ENCODE peak calls at places on chromosomes 11 and 22, in nine cellular contexts. L is psoas muscle; S is NCI-H446; P is effector CD4-positive, alpha-beta T cell; A is myocyte; E is cardiac muscle cell; R is type B pancreatic cell; B is activated CD4-positive, CD25-positive, alpha-beta regulatory T cell; Y is activated T-helper 1 cell treated with anti-CD3 and anti-CD28 coated beads, Interleukin-12 subunit alpha, Interleukin-12 subunit beta, Interleukin-2, Interleukin-4 antibody, amounts not matched to agents 30 ng/mL and 10 ng/mL and 1 ng/mL, durations not matched to agents 14 hours and 24 hours and 36 hours. H is an unnamed sample.

GRCh38 chr11:707817-708420 is 1.9 kb downstream of the EPS8L2 start:
- DNase-seq in P (no peak), A (no peak), Y (no peak), E (no peak), R (peak; percentile 70), B (no peak), L (no peak), S (no peak), H (no peak)

GRCh38 chr11:76810151-76810853 is 27.1 kb downstream of the TSKU start:
- DNase-seq in S (peak; percentile 39), Y (no peak), B (peak; percentile 17), A (peak; percentile 53), L (no peak), E (peak; percentile 59), R (peak; percentile 54), P (no peak), H (peak; percentile 64)

GRCh38 chr11:130383363-130384168 is 44.8 kb downstream of the ADAMTS8 start:
- DNase-seq in E (peak; percentile 80), P (no peak), S (no peak), L (peak; percentile 46), B (no peak), Y (no peak), A (peak; percentile 98), R (no peak), H (no peak)

GRCh38 chr22:27331526-27332281 is 469.9 kb downstream of the MN1 start:
- DNase-seq in Y (no peak), A (peak; percentile 33), E (peak; percentile 86), B (no peak), L (peak; percentile 41), R (peak; percentile 67), S (peak; percentile 34), P (no peak), H (peak; percentile 81)

GRCh38 chr11:15117751-15118150 is 3.0 kb downstream of the INSC start:
- DNase-seq in R (no peak), P (no peak), A (no peak), S (no peak), Y (no peak), L (no peak), E (no peak), B (no peak), H (no peak)

GRCh38 chr11:32385998-32386397 is 49.3 kb downstream of the WT1 start:
- DNase-seq in S (peak; percentile 10), A (peak; percentile 64), R (no peak), L (no peak), Y (no peak), E (peak; percentile 77), B (no peak), P (no peak), H (no peak)

GRCh38 chr11:114219559-114220349 is 76.4 kb upstream of the NNMT start:
- DNase-seq in R (no peak), B (no peak), P (no peak), E (peak; percentile 94), S (no peak), A (peak; percentile 58), Y (no peak), L (no peak), H (no peak)

GRCh38 chr11:126546694-126547093 is 191.2 kb downstream of the ST3GAL4 start:
- DNase-seq in Y (no peak), B (no peak), L (no peak), P (no peak), E (no peak), A (no peak), R (no peak), S (no peak), H (no peak)

GRCh38 chr22:21780259-21780658 is 44.7 kb upstream of the YPEL1 start:
- DNase-seq in Y (no peak), S (no peak), P (no peak), E (no peak), A (no peak), B (no peak), R (no peak), L (no peak), H (no peak)

GRCh38 chr22:30276041-30276440 is 9.4 kb upstream of the OSM start:
- DNase-seq in P (no peak), R (no peak), L (no peak), B (no peak), Y (no peak), E (no peak), A (no peak), S (no peak), H (no peak)

GRCh38 chr11:114169321-114169749 is 109.8 kb downstream of the ZBTB16 start:
- DNase-seq in B (no peak), L (peak; percentile 80), S (no peak), E (no peak), A (no peak), Y (no peak), R (no peak), P (no peak), H (no peak)

GRCh38 chr11:29809121-29809520 is 207.7 kb downstream of the KCNA4 start:
- DNase-seq in E (peak; percentile 10), S (no peak), P (no peak), L (no peak), B (no peak), Y (no peak), R (no peak), A (no peak), H (no peak)

GRCh38 chr11:133500435-133500834 is 31.9 kb downstream of the OPCML start:
- DNase-seq in Y (no peak), E (no peak), L (no peak), P (no peak), A (no peak), B (no peak), S (no peak), R (no peak), H (no peak)

GRCh38 chr22:29914165-29914564 is 31.2 kb downstream of the MTMR3 start:
- DNase-seq in E (peak; percentile 65), R (no peak), Y (no peak), L (no peak), S (no peak), B (no peak), P (no peak), A (peak; percentile 47), H (no peak)

GRCh38 chr11:69078930-69079607 is 30.3 kb downstream of the TPCN2 start:
- DNase-seq in S (no peak), B (no peak), P (no peak), A (no peak), E (no peak), Y (no peak), R (no peak), L (no peak), H (no peak)

GRCh38 chr22:45007247-45007945 is 2.4 kb downstream of the PHF21B start:
- DNase-seq in L (peak; percentile 29), P (no peak), B (no peak), A (peak; percentile 56), R (peak; percentile 88), Y (no peak), E (peak; percentile 33), S (no peak), H (no peak)

GRCh38 chr22:22896601-22897000 is 9.0 kb downstream of the IGLL5 start:
- DNase-seq in S (no peak), L (no peak), E (no peak), Y (no peak), B (no peak), A (no peak), P (no peak), R (no peak), H (no peak)